ENCODE peak calls at places on chromosomes 5 and 9, in seven cellular contexts. X is WERI-Rb-1, L is tibial artery, Z is gastrocnemius medialis, O is prostate gland, J is dorsolateral prefrontal cortex, Q is thyroid gland. S is an unnamed sample.

GRCh38 chr5:168308976-168309598 is 17.6 kb downstream of the WWC1 start:
- DNase-seq in L (no peak), X (no peak), Z (no peak), J (no peak), Q (no peak), O (no peak), S (no peak)

GRCh38 chr5:89313804-89314588 is 431.0 kb upstream of the MEF2C start:
- DNase-seq in Q (no peak), L (no peak), Z (no peak), J (no peak), X (no peak), O (no peak), S (no peak)

GRCh38 chr5:100709771-100710170 is 174.6 kb downstream of the FAM174A start:
- DNase-seq in L (no peak), O (no peak), J (no peak), Z (no peak), X (no peak), Q (peak), S (no peak)

GRCh38 chr9:14198544-14199510 is 115.1 kb downstream of the NFIB start:
- DNase-seq in L (peak), O (peak), Z (peak), Q (peak), X (peak), J (no peak), S (no peak)

GRCh38 chr9:137971477-137972138 is 94.0 kb downstream of the CACNA1B start:
- DNase-seq in O (no peak), J (peak), L (peak), Q (no peak), X (no peak), Z (no peak), S (no peak)

GRCh38 chr9:117779760-117780159 is 75.6 kb downstream of the TLR4 start:
- DNase-seq in Z (no peak), L (no peak), J (no peak), O (no peak), X (peak), Q (no peak), S (no peak)

GRCh38 chr9:13443380-13444271 is 164.1 kb upstream of the MPDZ start:
- DNase-seq in Z (no peak), Q (no peak), L (no peak), O (no peak), J (no peak), X (no peak), S (no peak)

GRCh38 chr5:14560091-14560595 is 21.4 kb upstream of the OTULINL start:
- DNase-seq in Q (no peak), O (no peak), X (peak), Z (no peak), L (no peak), J (no peak), S (no peak)

GRCh38 chr9:107425110-107426025 is 64.2 kb downstream of the KLF4 start:
- DNase-seq in Q (peak), Z (peak), O (peak), X (peak), J (peak), L (peak), S (peak)

GRCh38 chr5:155794801-155795200 is 532.2 kb upstream of the SGCD start:
- DNase-seq in X (no peak), J (no peak), L (no peak), Q (no peak), Z (no peak), O (no peak), S (no peak)

GRCh38 chr9:114218264-114219120 is 63.2 kb downstream of the COL27A1 start:
- DNase-seq in L (no peak), O (no peak), J (no peak), X (no peak), Z (no peak), Q (no peak), S (no peak)

GRCh38 chr5:176436641-176437040 is 11.5 kb upstream of the FAF2 start:
- DNase-seq in L (no peak), O (no peak), J (no peak), Z (no peak), X (no peak), Q (no peak), S (no peak)

GRCh38 chr9:122445155-122445749 is 32.5 kb downstream of the OR1J1 start:
- DNase-seq in J (no peak), O (no peak), Q (no peak), L (no peak), X (no peak), Z (no peak), S (no peak)

GRCh38 chr9:68416891-68417570 is 60.6 kb downstream of the PGM5 start:
- DNase-seq in O (no peak), Z (no peak), Q (no peak), X (peak), J (no peak), L (no peak), S (no peak)

GRCh38 chr5:163408311-163408923 is 29.0 kb upstream of the CCNG1 start:
- DNase-seq in L (peak), X (peak), J (peak), O (peak), Z (peak), Q (peak), S (peak)

GRCh38 chr9:136249881-136250559 is 4.4 kb upstream of the QSOX2 start:
- DNase-seq in Q (no peak), O (no peak), L (no peak), Z (no peak), X (peak), J (no peak), S (no peak)

GRCh38 chr9:90344013-90344412 is 298.6 kb downstream of the DIRAS2 start:
- DNase-seq in Q (no peak), J (no peak), L (no peak), X (no peak), O (no peak), Z (no peak), S (peak)

GRCh38 chr5:68227532-68228160 is 12.1 kb downstream of the PIK3R1 start:
- DNase-seq in O (no peak), Z (no peak), X (no peak), J (no peak), Q (no peak), L (no peak), S (no peak)

GRCh38 chr9:72022846-72023245 is 37.6 kb downstream of the C9orf57 start:
- DNase-seq in O (no peak), L (no peak), J (no peak), Z (no peak), Q (no peak), X (peak), S (no peak)

GRCh38 chr5:32909207-32909606 is 198.1 kb downstream of the NPR3 start:
- DNase-seq in Q (no peak), O (no peak), L (no peak), J (no peak), Z (no peak), X (no peak), S (no peak)

DNA sequence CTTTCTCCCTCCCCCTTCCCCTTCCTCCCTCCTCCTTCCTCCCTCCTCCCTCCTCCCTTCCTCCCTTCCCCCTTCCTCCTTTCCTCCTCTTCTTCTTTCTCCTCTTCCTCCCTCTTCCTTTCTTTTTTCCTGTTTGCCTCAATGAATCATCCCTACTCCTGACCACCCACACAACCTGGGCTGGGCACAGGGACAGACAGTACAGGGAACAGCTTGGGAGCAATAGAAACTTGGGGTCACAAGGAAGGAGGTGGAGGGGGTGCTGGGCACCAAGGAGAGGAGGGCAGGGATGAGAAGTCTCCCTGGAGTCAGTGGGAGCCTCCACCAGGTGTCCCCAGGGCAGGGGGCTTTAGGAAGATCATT is 5.0 kb downstream of the TTC16 start:
- DNase-seq in L (no peak), J (no peak), Q (no peak), Z (no peak), O (no peak), X (no peak), S (no peak)
- H3K27ac ChIP-seq in L (no peak), J (no peak), Q (no peak), Z (no peak), O (no peak), X (no peak), S (peak)

GRCh38 chr5:174187001-174187400 is 141.5 kb downstream of the NSG2 start:
- DNase-seq in L (peak), J (no peak), Z (no peak), Q (no peak), X (no peak), O (no peak), S (no peak)

GRCh38 chr5:174186096-174186495 is 140.6 kb downstream of the NSG2 start:
- DNase-seq in Z (no peak), O (no peak), J (no peak), L (no peak), X (no peak), Q (no peak), S (no peak)

GRCh38 chr5:174183701-174184100 is 138.2 kb downstream of the NSG2 start:
- DNase-seq in L (no peak), O (no peak), J (no peak), Q (no peak), Z (no peak), X (no peak), S (no peak)

GRCh38 chr5:174187481-174187880 is 142.0 kb downstream of the NSG2 start:
- DNase-seq in O (no peak), Q (no peak), L (peak), X (no peak), Z (no peak), J (no peak), S (no peak)

DNA sequence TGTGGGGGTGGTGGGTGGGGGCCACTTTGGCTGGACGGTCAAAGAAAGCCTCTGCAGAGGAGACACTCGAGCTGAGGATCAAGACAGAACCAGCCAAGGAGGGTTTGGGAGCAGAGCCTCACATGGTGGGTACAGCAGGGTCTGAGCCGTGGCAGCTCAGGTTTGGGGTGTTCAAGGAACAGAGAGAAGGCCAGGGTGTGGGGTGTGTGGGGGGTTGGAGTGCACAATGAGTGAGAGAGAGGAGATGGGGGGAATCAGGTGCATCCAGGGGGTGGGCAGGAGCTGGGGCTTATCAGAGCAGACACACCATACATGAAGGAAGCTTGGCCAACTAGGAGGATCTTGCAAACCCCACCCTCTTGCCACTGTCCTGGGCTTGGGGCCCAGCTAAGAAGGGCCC is 140.0 kb downstream of the NSG2 start:
- DNase-seq in J (no peak), O (no peak), X (no peak), Q (no peak), Z (no peak), L (no peak), S (no peak)
- H3K27ac ChIP-seq in J (no peak), O (no peak), X (no peak), Q (no peak), Z (no peak), L (no peak), S (no peak)

GRCh38 chr9:98298476-98298875 is 43.0 kb upstream of the TBC1D2 start:
- DNase-seq in J (no peak), X (no peak), L (no peak), Z (no peak), O (no peak), Q (no peak), S (no peak)

GRCh38 chr9:98300611-98301010 is 45.2 kb upstream of the TBC1D2 start:
- DNase-seq in O (no peak), L (peak), Q (no peak), J (no peak), Z (no peak), X (no peak), S (no peak)

GRCh38 chr9:98290411-98290810 is 35.0 kb upstream of the TBC1D2 start:
- DNase-seq in X (no peak), J (no peak), L (no peak), Z (no peak), O (no peak), Q (no peak), S (no peak)

GRCh38 chr9:98291775-98292174 is 36.3 kb upstream of the TBC1D2 start:
- DNase-seq in O (no peak), Q (no peak), X (no peak), Z (no peak), L (no peak), J (no peak), S (no peak)

DNA sequence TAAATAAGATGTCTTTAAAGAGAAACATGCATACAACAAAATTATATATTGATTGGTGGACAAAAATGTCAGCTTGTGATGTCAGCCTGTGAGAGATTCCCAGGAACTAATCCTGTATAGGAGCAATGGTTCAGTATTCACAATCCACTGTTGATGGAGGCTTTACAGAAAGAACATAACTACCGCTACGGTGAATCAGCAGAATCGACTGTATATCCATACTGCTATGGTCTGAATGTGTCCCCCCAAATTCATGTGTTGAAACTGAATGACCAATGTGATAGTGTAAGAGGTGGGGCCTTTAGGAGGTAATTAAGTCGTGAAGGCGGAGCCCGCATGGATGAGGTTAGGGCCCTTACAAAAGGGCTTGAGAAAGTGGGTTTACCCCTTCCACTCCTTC is 40.4 kb upstream of the TBC1D2 start:
- DNase-seq in J (no peak), O (no peak), Q (no peak), Z (no peak), L (no peak), X (no peak), S (no peak)
- H3K27ac ChIP-seq in J (no peak), O (no peak), Q (no peak), Z (no peak), L (no peak), X (no peak), S (no peak)

DNA sequence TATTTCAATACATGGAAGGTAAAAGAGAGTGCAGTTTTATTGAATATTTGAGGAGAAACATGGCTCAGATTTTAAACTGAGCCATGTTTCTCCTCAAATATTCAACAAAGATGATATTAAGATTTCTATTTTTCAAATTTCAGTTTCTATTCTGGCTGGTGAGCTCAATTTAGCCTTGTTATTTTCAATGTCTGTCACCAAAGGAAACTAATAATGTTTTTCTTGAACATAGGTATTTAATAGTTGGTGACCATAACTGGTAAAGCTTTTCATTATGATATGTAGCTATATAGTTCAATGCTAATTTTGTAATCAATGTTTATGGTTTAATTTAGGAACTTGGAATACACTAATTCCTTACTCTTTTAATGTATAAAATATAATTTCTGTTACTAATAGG is 177.4 kb downstream of the FER start:
- DNase-seq in O (no peak), Q (no peak), Z (no peak), L (no peak), J (no peak), X (no peak), S (no peak)
- H3K27ac ChIP-seq in O (no peak), Q (no peak), Z (no peak), L (no peak), J (no peak), X (no peak), S (no peak)

DNA sequence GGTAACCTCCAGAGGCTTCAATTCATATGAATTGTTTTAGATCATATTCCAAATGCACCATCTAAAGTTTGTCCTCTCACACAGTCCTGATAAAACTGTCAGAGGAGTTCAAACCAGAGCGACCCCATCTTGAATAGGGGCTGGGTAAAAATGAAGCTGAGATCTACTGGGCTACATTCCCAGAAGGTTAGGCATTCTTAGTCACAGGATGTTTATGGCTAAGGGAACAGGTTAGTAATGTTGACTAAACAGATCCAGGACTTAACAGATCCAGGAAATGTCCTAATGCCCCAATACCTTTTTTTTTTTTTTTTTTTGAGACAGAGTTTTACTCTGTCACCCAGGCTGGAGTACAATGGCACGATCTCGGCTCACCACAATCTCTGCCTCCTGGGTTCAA is 192.6 kb upstream of the PRDM9 start:
- DNase-seq in Q (no peak), Z (no peak), O (no peak), L (no peak), X (no peak), J (no peak), S (peak)
- H3K27ac ChIP-seq in Q (no peak), Z (no peak), O (no peak), L (no peak), X (no peak), J (no peak), S (no peak)

GRCh38 chr5:172688735-172689572 is 47.9 kb downstream of the NEURL1B start:
- DNase-seq in J (no peak), O (peak), X (no peak), Z (no peak), L (peak), Q (no peak), S (peak)
- H3K27ac ChIP-seq in J (no peak), O (peak), X (no peak), Z (peak), L (peak), Q (no peak), S (peak)

GRCh38 chr9:121395558-121395957 is 25.5 kb upstream of the STOM start:
- DNase-seq in X (no peak), J (no peak), L (no peak), O (no peak), Q (no peak), Z (no peak), S (no peak)

GRCh38 chr9:121390372-121390771 is 20.3 kb upstream of the STOM start:
- DNase-seq in X (no peak), Q (no peak), O (no peak), L (no peak), J (no peak), Z (no peak), S (no peak)

GRCh38 chr9:121398374-121398773 is 28.3 kb upstream of the STOM start:
- DNase-seq in O (peak), J (no peak), Z (no peak), L (no peak), X (no peak), Q (no peak), S (no peak)

GRCh38 chr9:121393318-121393717 is 23.3 kb upstream of the STOM start:
- DNase-seq in O (no peak), J (no peak), X (no peak), Z (no peak), L (no peak), Q (no peak), S (no peak)

DNA sequence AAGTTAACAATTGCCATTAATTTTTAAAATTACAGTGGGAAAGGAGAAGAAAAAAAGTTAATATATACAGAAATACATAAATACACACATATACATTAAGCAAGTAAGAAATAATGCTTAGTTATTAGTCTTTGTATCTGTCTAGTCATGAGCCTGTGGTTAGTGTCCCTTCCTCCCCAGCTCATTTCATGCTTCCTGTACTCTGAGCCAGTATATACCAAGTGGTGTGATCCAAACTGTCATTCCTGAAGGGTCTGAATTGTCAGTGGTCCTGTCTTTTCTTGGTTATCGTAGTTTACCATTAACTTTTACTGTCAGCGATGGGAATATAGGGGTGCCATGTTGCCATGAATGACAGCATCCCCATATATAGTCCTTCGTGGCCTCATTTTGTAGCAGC is 24.2 kb upstream of the STOM start:
- DNase-seq in O (no peak), Z (no peak), L (no peak), X (no peak), Q (no peak), J (no peak), S (no peak)
- H3K27ac ChIP-seq in O (no peak), Z (no peak), L (no peak), X (no peak), Q (no peak), J (no peak), S (no peak)